ENCODE peak calls at places on chromosomes 1 and 21, in nine cellular contexts. Z is tibial nerve, S is fibroblast of pulmonary artery, I is HCT116, T is uterus, H is foreskin fibroblast, U is body of pancreas, J is AG09319, X is progenitor cell of endocrine pancreas. M is an unnamed sample.
A peak's percentile ranks its signal among the peaks of the same experiment; 100 is the strongest.

GRCh38 chr1:54569339-54569738 is 21.3 kb downstream of the ACOT11 start:
- DNase-seq in X (no peak), S (peak; percentile 14), I (no peak), H (peak; percentile 57), U (no peak), J (no peak), T (no peak), Z (no peak), M (no peak)

GRCh38 chr1:213987876-213988638 is at the start of gene PROX1:
- DNase-seq in S (peak; percentile 92), I (no peak), T (peak; percentile 77), U (peak; percentile 85), Z (peak; percentile 36), X (peak; percentile 68), J (peak; percentile 44), H (peak; percentile 84), M (peak; percentile 91)

GRCh38 chr1:181061487-181061886 is 27.0 kb upstream of the IER5 start:
- DNase-seq in T (no peak), H (no peak), S (no peak), J (no peak), I (no peak), Z (no peak), X (no peak), U (no peak), M (no peak)

GRCh38 chr1:180415985-180416633 is 86.3 kb downstream of the ACBD6 start:
- DNase-seq in I (peak; percentile 27), Z (no peak), S (peak; percentile 75), X (no peak), U (no peak), J (no peak), H (peak; percentile 5), T (no peak), M (peak; percentile 48)

GRCh38 chr1:85059563-85059962 is 11.3 kb upstream of the MCOLN3 start:
- DNase-seq in H (no peak), X (no peak), J (no peak), U (no peak), T (no peak), I (no peak), S (no peak), Z (no peak), M (no peak)

GRCh38 chr1:76291737-76292136 is 217.2 kb downstream of the ST6GALNAC3 start:
- DNase-seq in U (no peak), J (no peak), X (no peak), H (no peak), Z (no peak), T (no peak), I (no peak), S (no peak), M (no peak)

GRCh38 chr1:202011994-202012393 is 1.6 kb downstream of the ELF3 start:
- DNase-seq in I (no peak), J (no peak), H (no peak), U (no peak), S (no peak), X (no peak), T (no peak), Z (no peak), M (no peak)

GRCh38 chr1:2088434-2088833 is 38.2 kb downstream of the PRKCZ start:
- DNase-seq in I (no peak), J (no peak), S (peak; percentile 77), Z (no peak), T (peak; percentile 16), X (no peak), U (no peak), H (peak; percentile 33), M (no peak)

GRCh38 chr1:98693385-98693784 is 31.9 kb downstream of the SNX7 start:
- DNase-seq in H (no peak), U (no peak), T (no peak), Z (no peak), J (no peak), S (no peak), X (no peak), I (no peak), M (no peak)

GRCh38 chr1:170707959-170708666 is 44.2 kb downstream of the PRRX1 start:
- DNase-seq in T (peak; percentile 35), I (peak; percentile 98), J (peak; percentile 76), X (no peak), Z (no peak), S (peak; percentile 93), U (no peak), H (peak; percentile 98), M (peak; percentile 82)

GRCh38 chr1:6601049-6601864 is 1.4 kb downstream of the KLHL21 start:
- DNase-seq in H (peak; percentile 97), T (peak; percentile 87), J (peak; percentile 79), U (peak; percentile 84), Z (peak; percentile 63), X (no peak), I (peak; percentile 68), S (peak; percentile 94), M (peak; percentile 92)

GRCh38 chr21:28832013-28832714 is 160.5 kb downstream of the LTN1 start:
- DNase-seq in I (no peak), S (peak; percentile 22), U (no peak), J (no peak), Z (no peak), T (no peak), X (no peak), H (peak; percentile 45), M (peak; percentile 25)

GRCh38 chr1:159250817-159251216 is 46.1 kb downstream of the ACKR1 start:
- DNase-seq in X (no peak), Z (no peak), I (no peak), U (no peak), H (no peak), S (no peak), T (no peak), J (no peak), M (no peak)
- TF ChIP-seq CTCF in X (no peak), Z (no peak), I (no peak), U (no peak), H (no peak), S (no peak), T (no peak), J (no peak), M (no peak)

GRCh38 chr1:92486251-92487077 is at the start of gene GFI1:
- DNase-seq in Z (no peak), U (peak; percentile 78), J (no peak), I (no peak), H (no peak), X (peak; percentile 44), T (no peak), S (peak; percentile 17), M (no peak)

GRCh38 chr1:92484171-92484471 is 2.6 kb downstream of the GFI1 start:
- DNase-seq in Z (no peak), I (no peak), U (no peak), J (no peak), X (no peak), H (no peak), S (no peak), T (no peak), M (no peak)

GRCh38 chr1:92484472-92485373 is 2.0 kb downstream of the GFI1 start:
- DNase-seq in T (no peak), X (peak; percentile 35), U (peak; percentile 57), J (no peak), I (no peak), H (no peak), Z (no peak), S (no peak), M (no peak)

GRCh38 chr1:92487078-92487605 is 417 bp upstream of the GFI1 start:
- DNase-seq in S (no peak), X (no peak), I (no peak), U (no peak), H (no peak), T (no peak), J (no peak), Z (no peak), M (no peak)

DNA sequence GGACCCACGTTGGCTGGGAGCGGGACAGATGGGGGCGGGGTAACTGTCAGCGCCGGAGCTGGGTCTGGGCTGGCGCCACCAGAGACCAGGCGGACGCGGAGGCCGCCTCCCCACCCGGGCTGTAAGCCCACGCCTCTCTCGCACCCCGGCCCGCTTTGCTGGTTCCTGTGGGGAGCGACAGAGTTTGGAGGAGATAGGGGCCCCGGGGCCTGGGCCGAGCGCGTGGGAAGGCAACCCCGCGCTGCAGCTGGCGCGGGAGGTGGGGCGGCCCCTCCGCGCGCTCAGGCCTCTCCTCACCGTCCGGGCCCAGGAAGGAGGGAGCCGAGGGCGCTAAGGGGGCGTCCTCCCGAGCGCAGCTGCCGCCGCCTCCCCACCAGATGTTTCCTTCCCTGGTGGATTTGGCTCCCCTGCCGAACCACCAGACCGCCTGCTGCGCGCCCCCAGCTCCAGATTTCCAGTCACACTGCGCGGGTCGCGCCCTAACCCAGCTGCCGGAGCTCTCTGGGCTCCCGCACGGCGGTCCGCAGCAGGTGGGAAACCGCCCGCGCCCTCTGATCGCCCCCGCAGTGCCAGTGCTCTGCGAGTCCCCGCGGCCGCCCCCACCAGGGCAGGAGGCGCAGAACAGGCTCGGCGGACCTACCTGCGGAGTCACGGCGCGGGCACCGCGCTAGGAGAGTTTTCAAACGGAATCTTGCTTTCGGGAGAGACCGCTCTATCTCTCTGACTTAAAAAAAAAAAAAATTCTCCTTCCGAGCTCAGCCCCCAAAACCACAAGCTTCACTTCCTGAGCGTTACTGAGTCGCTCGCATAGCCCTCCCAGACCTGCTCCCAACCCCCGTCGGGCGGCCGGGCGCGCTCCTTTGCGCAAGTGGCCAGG is 1.1 kb downstream of the GFI1 start:
- DNase-seq in U (peak; percentile 86), J (no peak), S (no peak), T (no peak), X (peak; percentile 50), I (peak; percentile 51), Z (no peak), H (no peak), M (no peak)
- TF ChIP-seq CTCF in U (peak; percentile 68), J (no peak), S (peak; percentile 19), T (no peak), X (peak; percentile 50), I (peak; percentile 29), Z (no peak), H (no peak), M (peak; percentile 24)

GRCh38 chr1:7755448-7755847 is 15.6 kb upstream of the VAMP3 start:
- DNase-seq in X (no peak), U (no peak), S (peak; percentile 23), H (no peak), I (no peak), J (no peak), Z (no peak), T (no peak), M (no peak)
- TF ChIP-seq CTCF in X (peak; percentile 61), U (no peak), S (peak; percentile 47), H (peak; percentile 40), I (no peak), J (peak; percentile 32), Z (no peak), T (no peak), M (no peak)

DNA sequence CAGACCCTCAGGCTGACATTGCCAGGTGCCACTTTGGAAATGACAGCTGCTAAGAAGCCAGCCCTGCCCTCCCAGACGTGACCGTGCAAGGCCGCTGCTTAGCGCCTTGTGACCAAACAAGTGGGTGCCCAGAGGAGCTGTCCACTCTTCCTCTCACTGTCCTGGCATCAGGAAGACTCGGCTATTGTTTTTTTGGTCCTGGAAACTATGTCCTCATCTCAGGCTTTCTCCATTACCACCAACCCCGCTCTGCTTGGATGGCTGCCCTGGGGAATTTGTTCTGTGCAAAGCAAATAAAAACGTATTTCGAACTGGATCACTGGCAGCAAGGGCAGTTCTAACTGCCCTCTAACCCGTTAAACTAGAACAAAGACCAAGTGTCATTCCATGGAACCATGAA is 13.7 kb upstream of the TENT5C start:
- DNase-seq in J (no peak), I (no peak), U (peak; percentile 72), S (no peak), T (no peak), X (no peak), H (no peak), Z (no peak), M (no peak)
- TF ChIP-seq CTCF in J (no peak), I (no peak), U (no peak), S (no peak), T (no peak), X (no peak), H (no peak), Z (no peak), M (no peak)

M was measured in RWPE1.